ENCODE peak calls at places on chromosomes 13 and 19, in seven cellular contexts. Q is cardiac muscle cell, V is substantia nigra, C is transverse colon, W is keratinocyte, F is right atrium auricular region, Y is uterus. X is an unnamed sample.

GRCh38 chr19:45920458-45920857 is 5.9 kb upstream of the NANOS2 start:
- DNase-seq in Q (no peak), V (no peak), C (no peak), W (no peak), F (no peak), Y (no peak), X (no peak)

GRCh38 chr19:2197270-2197669 is 33.5 kb downstream of the DOT1L start:
- DNase-seq in Q (no peak), V (no peak), C (no peak), W (no peak), F (no peak), Y (no peak), X (no peak)

GRCh38 chr13:73416093-73416492 is 357.3 kb downstream of the KLF5 start:
- DNase-seq in Q (no peak), V (no peak), C (no peak), W (no peak), F (no peak), Y (no peak), X (no peak)

GRCh38 chr19:33375156-33375744 is 1.7 kb downstream of the CEBPG start:
- DNase-seq in Q (no peak), V (no peak), C (no peak), W (no peak), F (no peak), Y (no peak), X (no peak)

GRCh38 chr13:88840085-88840484 is 1168.9 kb downstream of the SLITRK5 start:
- DNase-seq in Q (no peak), V (no peak), C (no peak), W (no peak), F (no peak), Y (no peak), X (no peak)

GRCh38 chr13:69793803-69794453 is 313.7 kb upstream of the ATXN8OS start:
- DNase-seq in Q (no peak), V (no peak), C (no peak), W (no peak), F (no peak), Y (no peak), X (no peak)

GRCh38 chr19:49363265-49364082 is at the start of gene DKKL1:
- DNase-seq in Q (peak), V (peak), C (peak), W (peak), F (peak), Y (peak), X (peak)

GRCh38 chr19:49677901-49678674 is 1.0 kb downstream of the PRMT1 start:
- DNase-seq in Q (peak), V (peak), C (peak), W (no peak), F (peak), Y (peak), X (peak)

GRCh38 chr19:56441206-56441792 is 35.8 kb downstream of the ZNF667 start:
- DNase-seq in Q (no peak), V (no peak), C (no peak), W (no peak), F (no peak), Y (no peak), X (no peak)

GRCh38 chr19:36111200-36111539 is 227 bp downstream of the OVOL3 start:
- DNase-seq in Q (no peak), V (no peak), C (no peak), W (no peak), F (no peak), Y (no peak), X (no peak)

GRCh38 chr19:36106441-36106840 is 4.5 kb upstream of the OVOL3 start:
- DNase-seq in Q (no peak), V (no peak), C (no peak), W (no peak), F (no peak), Y (no peak), X (no peak)

GRCh38 chr19:36106991-36107390 is 4.0 kb upstream of the OVOL3 start:
- DNase-seq in Q (no peak), V (no peak), C (no peak), W (no peak), F (no peak), Y (no peak), X (no peak)

GRCh38 chr19:36110487-36111199 is at the start of gene OVOL3:
- DNase-seq in Q (no peak), V (no peak), C (no peak), W (no peak), F (no peak), Y (no peak), X (no peak)

DNA sequence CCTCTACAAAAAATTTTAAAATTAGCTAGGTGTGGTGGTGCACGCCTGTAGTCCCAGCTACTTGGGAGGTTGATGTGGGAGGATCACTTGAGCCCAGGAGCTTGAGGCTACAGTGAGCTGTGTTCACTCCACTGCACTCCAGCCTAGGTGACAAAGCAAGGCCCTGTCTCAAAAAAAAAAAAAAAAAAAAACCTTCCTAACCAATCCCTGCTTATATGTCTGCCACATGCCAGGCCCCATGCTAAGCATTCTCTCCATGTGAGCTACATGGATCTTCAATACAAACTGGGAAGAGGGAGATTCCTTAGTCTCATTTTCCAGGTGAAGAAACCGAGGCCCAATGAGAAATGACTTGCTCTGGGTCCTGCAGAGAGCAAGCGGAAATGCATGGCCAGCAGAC is 2.3 kb upstream of the OVOL3 start:
- DNase-seq in Q (no peak), V (no peak), C (no peak), W (no peak), F (no peak), Y (no peak), X (no peak)
- H3K27ac ChIP-seq in Q (no peak), V (no peak), C (no peak), W (no peak), F (no peak), Y (no peak), X (no peak)

DNA sequence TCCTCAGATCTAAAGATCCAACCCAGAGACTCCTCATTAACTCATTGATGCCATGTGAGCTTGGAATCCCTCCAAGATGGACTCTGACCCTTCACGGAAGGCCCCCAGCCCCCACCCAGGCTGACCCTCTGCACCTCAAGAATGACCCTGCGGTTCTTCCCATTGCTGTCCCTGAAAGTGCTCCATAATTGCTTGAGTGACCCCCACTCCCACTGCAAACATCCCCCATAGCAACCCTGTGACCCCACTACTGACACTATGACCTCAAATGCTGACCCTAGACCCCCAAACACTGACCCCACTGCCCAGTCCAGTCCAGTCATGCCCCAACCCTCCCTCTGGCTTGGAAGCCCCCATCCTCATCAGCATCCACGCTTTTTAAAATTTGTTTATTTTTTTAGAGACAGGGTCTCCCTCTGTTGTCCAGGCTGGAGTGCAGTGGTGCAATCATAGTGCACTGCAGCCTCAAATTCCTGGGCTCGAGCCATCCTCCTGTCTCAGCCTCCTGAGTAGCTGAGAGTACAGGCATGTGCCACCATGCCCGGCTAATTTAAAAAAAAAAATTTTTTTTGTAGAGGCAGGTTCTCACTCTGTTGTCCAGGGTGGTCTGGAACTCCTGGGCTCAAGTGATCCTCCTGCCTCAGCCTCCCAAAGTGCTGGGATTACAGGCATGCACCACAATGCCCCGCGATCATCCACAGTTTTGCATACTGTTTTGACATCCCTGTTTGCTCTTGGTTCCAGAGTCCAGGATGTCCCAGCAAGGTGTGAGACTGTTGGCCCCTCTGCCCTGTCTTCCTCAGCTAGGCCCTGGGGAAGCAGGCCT is 855 bp downstream of the LYL1 start:
- DNase-seq in Q (no peak), V (no peak), C (no peak), W (no peak), F (no peak), Y (no peak), X (no peak)
- H3K27ac ChIP-seq in Q (no peak), V (peak), C (peak), W (no peak), F (peak), Y (peak), X (peak)

GRCh38 chr13:32252812-32253440 is 62.2 kb downstream of the ZAR1L start:
- DNase-seq in Q (no peak), V (no peak), C (no peak), W (no peak), F (no peak), Y (no peak), X (no peak)
- H3K27ac ChIP-seq in Q (no peak), V (no peak), C (peak), W (no peak), F (peak), Y (no peak), X (no peak)

GRCh38 chr13:114132419-114133121 is at the start of gene RASA3:
- DNase-seq in Q (peak), V (peak), C (peak), W (no peak), F (no peak), Y (peak), X (peak)
- H3K27ac ChIP-seq in Q (peak), V (peak), C (peak), W (no peak), F (peak), Y (peak), X (no peak)

DNA sequence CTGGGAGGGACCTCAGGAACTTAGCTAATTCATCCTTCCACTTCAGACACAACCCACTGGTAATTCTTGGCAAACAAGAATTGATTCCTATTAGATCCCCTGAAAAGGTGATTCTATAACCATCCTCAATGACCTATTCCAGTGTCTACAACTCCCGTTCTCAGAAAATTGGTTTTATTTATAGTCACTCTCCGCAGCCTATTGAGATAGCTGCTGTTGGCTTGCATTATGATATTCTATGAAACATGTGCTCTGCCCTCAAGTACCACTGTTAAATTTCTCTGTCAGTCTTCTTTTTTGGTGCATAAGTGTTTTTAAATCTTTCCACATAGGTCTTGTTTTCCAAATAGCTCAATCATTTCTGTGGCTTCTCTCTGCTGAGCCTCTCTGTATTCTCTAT is 75.0 kb downstream of the CDADC1 start:
- DNase-seq in Q (no peak), V (no peak), C (no peak), W (no peak), F (no peak), Y (no peak), X (no peak)
- H3K27ac ChIP-seq in Q (no peak), V (no peak), C (no peak), W (no peak), F (no peak), Y (no peak), X (no peak)

GRCh38 chr13:114115796-114116195 is 16.6 kb downstream of the RASA3 start:
- DNase-seq in Q (no peak), V (no peak), C (peak), W (no peak), F (no peak), Y (peak), X (no peak)
- H3K27ac ChIP-seq in Q (peak), V (no peak), C (peak), W (no peak), F (no peak), Y (no peak), X (no peak)

X was measured in testis.